ENCODE peak calls at places on chromosome 1, in five cellular contexts. One of them, this sample, is unnamed.

GRCh38 chr1:58824753-58825389 is 41.0 kb upstream of the JUN start:
- DNase-seq in PC-3: peak
- DNase-seq in adrenal gland: no peak
- DNase-seq in K562: no peak
- DNase-seq in CD8-positive, alpha-beta T cell: no peak
- DNase-seq in this sample: no peak

GRCh38 chr1:44707959-44708831 is 22.8 kb downstream of the RNU5D-1 start:
- DNase-seq in PC-3: peak
- DNase-seq in CD8-positive, alpha-beta T cell: no peak
- DNase-seq in K562: peak
- DNase-seq in adrenal gland: no peak
- DNase-seq in this sample: no peak

GRCh38 chr1:245008761-245009160 is 144.4 kb upstream of the HNRNPU start:
- DNase-seq in adrenal gland: no peak
- DNase-seq in PC-3: no peak
- DNase-seq in K562: no peak
- DNase-seq in CD8-positive, alpha-beta T cell: no peak
- DNase-seq in this sample: no peak

GRCh38 chr1:193589597-193590040 is 403.2 kb upstream of the B3GALT2 start:
- DNase-seq in CD8-positive, alpha-beta T cell: no peak
- DNase-seq in adrenal gland: peak
- DNase-seq in K562: no peak
- DNase-seq in PC-3: peak
- DNase-seq in this sample: no peak

GRCh38 chr1:160151303-160151702 is at the start of gene ATP1A4:
- DNase-seq in PC-3: no peak
- DNase-seq in CD8-positive, alpha-beta T cell: no peak
- DNase-seq in K562: no peak
- DNase-seq in adrenal gland: no peak
- DNase-seq in this sample: no peak

GRCh38 chr1:155218854-155219591 is 10.5 kb downstream of the MTX1 start:
- DNase-seq in K562: peak
- DNase-seq in adrenal gland: no peak
- DNase-seq in CD8-positive, alpha-beta T cell: no peak
- DNase-seq in PC-3: peak
- DNase-seq in this sample: no peak

GRCh38 chr1:234322979-234323378 is 50.3 kb upstream of the COA6 start:
- DNase-seq in K562: peak
- DNase-seq in PC-3: peak
- DNase-seq in adrenal gland: no peak
- DNase-seq in CD8-positive, alpha-beta T cell: peak
- DNase-seq in this sample: peak

GRCh38 chr1:62082456-62083363 is 111.9 kb upstream of the L1TD1 start:
- DNase-seq in K562: peak
- DNase-seq in CD8-positive, alpha-beta T cell: peak
- DNase-seq in adrenal gland: no peak
- DNase-seq in PC-3: peak
- DNase-seq in this sample: no peak

GRCh38 chr1:17588048-17588781 is 48.7 kb downstream of the ARHGEF10L start:
- DNase-seq in CD8-positive, alpha-beta T cell: no peak
- DNase-seq in K562: no peak
- DNase-seq in PC-3: no peak
- DNase-seq in adrenal gland: no peak
- DNase-seq in this sample: no peak

GRCh38 chr1:156262461-156263287 is 14.8 kb upstream of the PAQR6 start:
- DNase-seq in adrenal gland: peak
- DNase-seq in PC-3: peak
- DNase-seq in CD8-positive, alpha-beta T cell: no peak
- DNase-seq in K562: no peak
- DNase-seq in this sample: no peak

GRCh38 chr1:204256531-204256930 is 42.7 kb upstream of the GOLT1A start:
- DNase-seq in PC-3: no peak
- DNase-seq in K562: no peak
- DNase-seq in CD8-positive, alpha-beta T cell: no peak
- DNase-seq in adrenal gland: no peak
- DNase-seq in this sample: no peak

GRCh38 chr1:152047607-152047953 is 10.8 kb upstream of the S100A11 start:
- DNase-seq in PC-3: peak
- DNase-seq in adrenal gland: no peak
- DNase-seq in K562: peak
- DNase-seq in CD8-positive, alpha-beta T cell: no peak
- DNase-seq in this sample: no peak

GRCh38 chr1:44571712-44572571 is 102.3 kb downstream of the TMEM53 start:
- DNase-seq in CD8-positive, alpha-beta T cell: no peak
- DNase-seq in K562: peak
- DNase-seq in adrenal gland: no peak
- DNase-seq in PC-3: peak
- DNase-seq in this sample: no peak

GRCh38 chr1:234963904-234964702 is 164.5 kb downstream of the TOMM20 start:
- DNase-seq in adrenal gland: no peak
- DNase-seq in CD8-positive, alpha-beta T cell: no peak
- DNase-seq in K562: no peak
- DNase-seq in PC-3: no peak
- DNase-seq in this sample: no peak

GRCh38 chr1:208174200-208174599 is 70.0 kb downstream of the PLXNA2 start:
- DNase-seq in CD8-positive, alpha-beta T cell: no peak
- DNase-seq in K562: peak
- DNase-seq in adrenal gland: no peak
- DNase-seq in PC-3: no peak
- DNase-seq in this sample: no peak

GRCh38 chr1:113142791-113143190 is 69.8 kb downstream of the LRIG2 start:
- DNase-seq in CD8-positive, alpha-beta T cell: no peak
- DNase-seq in PC-3: no peak
- DNase-seq in adrenal gland: no peak
- DNase-seq in K562: no peak
- DNase-seq in this sample: no peak

GRCh38 chr1:168942165-168942564 is 164.3 kb upstream of the ATP1B1 start:
- DNase-seq in CD8-positive, alpha-beta T cell: no peak
- DNase-seq in PC-3: peak
- DNase-seq in adrenal gland: no peak
- DNase-seq in K562: no peak
- DNase-seq in this sample: no peak

GRCh38 chr1:229553621-229554120 is 4.8 kb downstream of the ABCB10 start:
- DNase-seq in adrenal gland: no peak
- DNase-seq in K562: no peak
- DNase-seq in PC-3: no peak
- DNase-seq in CD8-positive, alpha-beta T cell: no peak
- DNase-seq in this sample: no peak

GRCh38 chr1:203038217-203038741 is 12.0 kb downstream of the PPFIA4 start:
- DNase-seq in K562: no peak
- DNase-seq in CD8-positive, alpha-beta T cell: no peak
- DNase-seq in PC-3: peak
- DNase-seq in adrenal gland: no peak
- DNase-seq in this sample: no peak

GRCh38 chr1:150311762-150312161 is 9.6 kb upstream of the PRPF3 start:
- DNase-seq in adrenal gland: no peak
- DNase-seq in PC-3: no peak
- DNase-seq in CD8-positive, alpha-beta T cell: no peak
- DNase-seq in K562: no peak
- DNase-seq in this sample: no peak

GRCh38 chr1:156641761-156642264 is at the start of gene BCAN:
- DNase-seq in adrenal gland: no peak
- DNase-seq in K562: no peak
- DNase-seq in CD8-positive, alpha-beta T cell: no peak
- DNase-seq in PC-3: no peak
- DNase-seq in this sample: peak

GRCh38 chr1:157893681-157894080 is 52.1 kb upstream of the CD5L start:
- DNase-seq in K562: no peak
- DNase-seq in adrenal gland: no peak
- DNase-seq in CD8-positive, alpha-beta T cell: no peak
- DNase-seq in PC-3: no peak
- DNase-seq in this sample: no peak

GRCh38 chr1:68464891-68465290 is 15.1 kb upstream of the RPE65 start:
- DNase-seq in K562: no peak
- DNase-seq in CD8-positive, alpha-beta T cell: no peak
- DNase-seq in PC-3: no peak
- DNase-seq in adrenal gland: no peak
- DNase-seq in this sample: no peak

GRCh38 chr1:21175670-21176581 is 771 bp downstream of the EIF4G3 start:
- DNase-seq in CD8-positive, alpha-beta T cell: peak
- DNase-seq in adrenal gland: peak
- DNase-seq in PC-3: no peak
- DNase-seq in K562: peak
- DNase-seq in this sample: peak

GRCh38 chr1:233357595-233358446 is 30.3 kb downstream of the MAP3K21 start:
- DNase-seq in PC-3: no peak
- DNase-seq in CD8-positive, alpha-beta T cell: no peak
- DNase-seq in adrenal gland: no peak
- DNase-seq in K562: no peak
- DNase-seq in this sample: no peak

GRCh38 chr1:34415140-34415539 is 238.4 kb downstream of the C1orf94 start:
- DNase-seq in adrenal gland: no peak
- DNase-seq in K562: no peak
- DNase-seq in PC-3: no peak
- DNase-seq in CD8-positive, alpha-beta T cell: no peak
- DNase-seq in this sample: no peak

GRCh38 chr1:81650741-81651140 is 150.0 kb upstream of the ADGRL2 start:
- DNase-seq in PC-3: no peak
- DNase-seq in K562: no peak
- DNase-seq in adrenal gland: no peak
- DNase-seq in CD8-positive, alpha-beta T cell: no peak
- DNase-seq in this sample: no peak

GRCh38 chr1:210627740-210628139 is 299.0 kb downstream of the HHAT start:
- DNase-seq in K562: no peak
- DNase-seq in CD8-positive, alpha-beta T cell: no peak
- DNase-seq in PC-3: no peak
- DNase-seq in adrenal gland: no peak
- DNase-seq in this sample: no peak

GRCh38 chr1:203794764-203795381 is 550 bp upstream of the ZBED6 start:
- DNase-seq in adrenal gland: no peak
- DNase-seq in CD8-positive, alpha-beta T cell: no peak
- DNase-seq in PC-3: no peak
- DNase-seq in K562: no peak
- DNase-seq in this sample: no peak

GRCh38 chr1:175320804-175321203 is 128.2 kb upstream of the KIAA0040 start:
- DNase-seq in PC-3: no peak
- DNase-seq in adrenal gland: no peak
- DNase-seq in K562: no peak
- DNase-seq in CD8-positive, alpha-beta T cell: no peak
- DNase-seq in this sample: no peak

GRCh38 chr1:229029644-229030235 is 241.2 kb upstream of the RAB4A start:
- DNase-seq in PC-3: no peak
- DNase-seq in adrenal gland: no peak
- DNase-seq in K562: no peak
- DNase-seq in CD8-positive, alpha-beta T cell: no peak
- DNase-seq in this sample: no peak

GRCh38 chr1:17120962-17121837 is 1.9 kb upstream of the PADI2 start:
- DNase-seq in K562: no peak
- DNase-seq in PC-3: no peak
- DNase-seq in adrenal gland: no peak
- DNase-seq in CD8-positive, alpha-beta T cell: no peak
- DNase-seq in this sample: no peak

GRCh38 chr1:55213885-55214213 is 1.3 kb downstream of the USP24 start:
- DNase-seq in K562: no peak
- DNase-seq in CD8-positive, alpha-beta T cell: no peak
- DNase-seq in adrenal gland: peak
- DNase-seq in PC-3: no peak
- DNase-seq in this sample: no peak

DNA sequence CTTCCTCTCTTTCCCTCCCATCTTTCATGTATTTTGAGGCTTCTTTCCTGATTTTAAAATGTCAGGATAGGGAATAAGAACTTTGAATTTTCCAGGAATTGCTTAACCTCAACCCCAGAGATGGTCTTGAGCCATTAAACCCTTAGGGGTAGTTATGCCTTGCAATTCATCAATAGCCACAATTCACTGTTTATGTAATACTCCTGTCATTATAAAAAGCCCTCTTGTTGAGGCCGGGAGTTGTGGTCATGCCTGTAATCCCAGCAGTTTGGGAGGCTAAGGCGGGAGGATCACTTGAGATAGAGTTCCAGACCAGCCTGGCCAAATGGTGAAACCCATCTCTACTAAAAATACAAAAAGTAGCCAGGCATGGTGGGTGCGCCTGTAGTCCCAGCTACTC is 24.5 kb downstream of the SPATA45 start:
- DNase-seq in CD8-positive, alpha-beta T cell: no peak
- DNase-seq in adrenal gland: no peak
- DNase-seq in PC-3: no peak
- DNase-seq in K562: no peak
- DNase-seq in this sample: no peak
- H3K27ac ChIP-seq in CD8-positive, alpha-beta T cell: no peak
- H3K27ac ChIP-seq in adrenal gland: no peak
- H3K27ac ChIP-seq in PC-3: no peak
- H3K27ac ChIP-seq in K562: no peak
- H3K27ac ChIP-seq in this sample: no peak

GRCh38 chr1:76933847-76934657 is 66.8 kb downstream of the ST6GALNAC5 start:
- DNase-seq in adrenal gland: no peak
- DNase-seq in K562: no peak
- DNase-seq in CD8-positive, alpha-beta T cell: no peak
- DNase-seq in PC-3: no peak
- DNase-seq in this sample: no peak
- H3K27ac ChIP-seq in adrenal gland: peak
- H3K27ac ChIP-seq in K562: no peak
- H3K27ac ChIP-seq in CD8-positive, alpha-beta T cell: no peak
- H3K27ac ChIP-seq in PC-3: no peak
- H3K27ac ChIP-seq in this sample: no peak

DNA sequence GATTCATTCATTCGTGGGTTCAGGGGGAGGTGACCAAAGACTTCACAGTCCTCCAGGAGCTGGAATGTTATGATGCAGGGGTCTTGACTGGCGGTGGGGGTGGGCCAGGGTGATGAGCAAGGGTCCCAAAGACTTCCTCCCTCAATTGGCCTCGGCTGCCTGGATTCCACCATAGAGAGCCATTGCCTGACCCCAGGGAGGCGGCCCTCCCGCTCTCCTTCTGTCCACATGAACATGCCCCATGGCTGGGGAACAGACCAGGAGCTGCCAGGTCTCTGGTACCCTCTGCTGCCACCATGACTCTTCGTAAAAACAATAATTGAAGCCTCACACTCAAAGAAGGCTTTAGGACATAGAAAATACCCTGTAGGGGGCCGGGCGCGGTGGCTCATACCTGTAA is 102.5 kb upstream of the CASZ1 start:
- DNase-seq in CD8-positive, alpha-beta T cell: no peak
- DNase-seq in adrenal gland: no peak
- DNase-seq in PC-3: no peak
- DNase-seq in K562: no peak
- DNase-seq in this sample: no peak
- H3K27ac ChIP-seq in CD8-positive, alpha-beta T cell: no peak
- H3K27ac ChIP-seq in adrenal gland: no peak
- H3K27ac ChIP-seq in PC-3: peak
- H3K27ac ChIP-seq in K562: no peak
- H3K27ac ChIP-seq in this sample: no peak

GRCh38 chr1:53510215-53510614 is 51.0 kb downstream of the DMRTB1 start:
- DNase-seq in K562: no peak
- DNase-seq in PC-3: no peak
- DNase-seq in adrenal gland: no peak
- DNase-seq in CD8-positive, alpha-beta T cell: no peak
- DNase-seq in this sample: no peak

GRCh38 chr1:53511323-53511932 is 52.2 kb downstream of the DMRTB1 start:
- DNase-seq in PC-3: no peak
- DNase-seq in adrenal gland: no peak
- DNase-seq in K562: no peak
- DNase-seq in CD8-positive, alpha-beta T cell: no peak
- DNase-seq in this sample: no peak

GRCh38 chr1:53514436-53514835 is 55.2 kb downstream of the DMRTB1 start:
- DNase-seq in CD8-positive, alpha-beta T cell: no peak
- DNase-seq in PC-3: no peak
- DNase-seq in adrenal gland: no peak
- DNase-seq in K562: no peak
- DNase-seq in this sample: no peak

GRCh38 chr1:53512807-53513755 is 53.9 kb downstream of the DMRTB1 start:
- DNase-seq in PC-3: no peak
- DNase-seq in CD8-positive, alpha-beta T cell: no peak
- DNase-seq in adrenal gland: no peak
- DNase-seq in K562: no peak
- DNase-seq in this sample: no peak

GRCh38 chr1:53511933-53512806 is 53.0 kb downstream of the DMRTB1 start:
- DNase-seq in K562: no peak
- DNase-seq in CD8-positive, alpha-beta T cell: no peak
- DNase-seq in PC-3: peak
- DNase-seq in adrenal gland: no peak
- DNase-seq in this sample: no peak
- H3K27ac ChIP-seq in K562: no peak
- H3K27ac ChIP-seq in CD8-positive, alpha-beta T cell: no peak
- H3K27ac ChIP-seq in PC-3: peak
- H3K27ac ChIP-seq in adrenal gland: no peak
- H3K27ac ChIP-seq in this sample: no peak